ENCODE peak calls at places on chromosome 5, in five cellular contexts. M, V, K, T and C are unnamed samples.

GRCh38 chr5:76439929-76440328 is 36.8 kb downstream of the IQGAP2 start:
- DNase-seq in M (no peak), V (no peak), K (no peak), T (no peak), C (no peak)

GRCh38 chr5:138470322-138471285 is 5.3 kb downstream of the EGR1 start:
- DNase-seq in M (no peak), V (no peak), K (no peak), T (no peak), C (no peak)

GRCh38 chr5:171852255-171852681 is 66.7 kb downstream of the SMIM23 start:
- DNase-seq in M (no peak), V (no peak), K (no peak), T (no peak), C (peak)

GRCh38 chr5:67166460-67166871 is 30.1 kb downstream of the CD180 start:
- DNase-seq in M (peak), V (no peak), K (no peak), T (no peak), C (no peak)

GRCh38 chr5:142403583-142403982 is 78.8 kb upstream of the SPRY4 start:
- DNase-seq in M (no peak), V (no peak), K (no peak), T (no peak), C (no peak)

GRCh38 chr5:83513491-83513890 is 41.9 kb downstream of the VCAN start:
- DNase-seq in M (no peak), V (no peak), K (no peak), T (no peak), C (peak)

GRCh38 chr5:135108569-135108968 is 74.5 kb upstream of the PITX1 start:
- DNase-seq in M (no peak), V (no peak), K (no peak), T (no peak), C (no peak)

GRCh38 chr5:175654807-175655206 is 3.1 kb upstream of the HRH2 start:
- DNase-seq in M (no peak), V (no peak), K (no peak), T (no peak), C (peak)

GRCh38 chr5:34970552-34970951 is 41.2 kb downstream of the DNAJC21 start:
- DNase-seq in M (no peak), V (no peak), K (no peak), T (no peak), C (no peak)

GRCh38 chr5:86979801-86980510 is 287.7 kb upstream of the RASA1 start:
- DNase-seq in M (no peak), V (no peak), K (peak), T (no peak), C (peak)

GRCh38 chr5:123350744-123351143 is 72.5 kb downstream of the CEP120 start:
- DNase-seq in M (no peak), V (no peak), K (no peak), T (no peak), C (no peak)

GRCh38 chr5:95942968-95943367 is 18.7 kb downstream of the ELL2 start:
- DNase-seq in M (no peak), V (no peak), K (no peak), T (no peak), C (no peak)

GRCh38 chr5:153659337-153659736 is 168.9 kb downstream of the GRIA1 start:
- DNase-seq in M (no peak), V (no peak), K (peak), T (no peak), C (no peak)

GRCh38 chr5:115599502-115599901 is 2.8 kb downstream of the TICAM2 start:
- DNase-seq in M (peak), V (no peak), K (peak), T (no peak), C (no peak)

GRCh38 chr5:148090200-148090599 is 26.4 kb downstream of the SPINK5 start:
- DNase-seq in M (no peak), V (no peak), K (no peak), T (no peak), C (no peak)

GRCh38 chr5:14665949-14666741 is 1.6 kb downstream of the OTULIN start:
- DNase-seq in M (peak), V (peak), K (peak), T (no peak), C (no peak)

GRCh38 chr5:43352131-43352530 is 38.9 kb upstream of the HMGCS1 start:
- DNase-seq in M (no peak), V (no peak), K (no peak), T (no peak), C (no peak)

GRCh38 chr5:17325770-17326599 is 108.6 kb downstream of the BASP1 start:
- DNase-seq in M (no peak), V (no peak), K (no peak), T (no peak), C (no peak)

GRCh38 chr5:58918015-58918729 is 335.3 kb downstream of the RAB3C start:
- DNase-seq in M (no peak), V (no peak), K (no peak), T (no peak), C (no peak)

GRCh38 chr5:56054651-56055050 is 59.9 kb upstream of the IL6ST start:
- DNase-seq in M (no peak), V (no peak), K (no peak), T (no peak), C (no peak)

GRCh38 chr5:143968071-143968878 is 156.3 kb downstream of the HMHB1 start:
- DNase-seq in M (no peak), V (peak), K (peak), T (peak), C (peak)

GRCh38 chr5:1321576-1321975 is 23.3 kb downstream of the CLPTM1L start:
- DNase-seq in M (peak), V (no peak), K (no peak), T (no peak), C (no peak)

GRCh38 chr5:161001604-161002003 is 149.6 kb upstream of the ATP10B start:
- DNase-seq in M (no peak), V (no peak), K (no peak), T (no peak), C (no peak)

GRCh38 chr5:32233696-32234447 is 59.8 kb upstream of the GOLPH3 start:
- DNase-seq in M (no peak), V (no peak), K (peak), T (no peak), C (no peak)

GRCh38 chr5:151063136-151063544 is 17.7 kb downstream of the TNIP1 start:
- DNase-seq in M (peak), V (no peak), K (peak), T (no peak), C (peak)

GRCh38 chr5:961002-961710 is 47.4 kb upstream of the NKD2 start:
- DNase-seq in M (peak), V (no peak), K (no peak), T (no peak), C (no peak)

GRCh38 chr5:82334856-82335255 is 56.7 kb upstream of the RPS23 start:
- DNase-seq in M (no peak), V (no peak), K (peak), T (no peak), C (no peak)